ENCODE peak calls at places on chromosome 15, in four cellular contexts. R is K562, W is GM12891, A is GM12878. B is an unnamed sample.

GRCh38 chr15:85579011-85579701 is 198.8 kb downstream of the AKAP13 start:
- DNase-seq in A (no peak), W (no peak), R (no peak), B (no peak)

GRCh38 chr15:37142371-37142770 is 42.0 kb upstream of the MEIS2 start:
- DNase-seq in W (no peak), R (no peak), A (no peak), B (no peak)

GRCh38 chr15:53837263-53837662 is 77.8 kb upstream of the WDR72 start:
- DNase-seq in R (no peak), W (no peak), A (no peak), B (no peak)

GRCh38 chr15:41105348-41106334 is 10.4 kb downstream of the INO80 start:
- DNase-seq in A (no peak), R (no peak), W (no peak), B (no peak)

GRCh38 chr15:31035610-31036009 is 44.2 kb upstream of the MTMR10 start:
- DNase-seq in R (no peak), W (no peak), A (no peak), B (no peak)

GRCh38 chr15:101264911-101265641 is 12.2 kb downstream of the SELENOS start:
- DNase-seq in R (no peak), A (peak; percentile 88), W (no peak), B (no peak)

GRCh38 chr15:60414016-60414682 is 16.4 kb upstream of the ANXA2 start:
- DNase-seq in W (no peak), A (no peak), R (no peak), B (no peak)

GRCh38 chr15:70539912-70540520 is 223.3 kb downstream of the UACA start:
- DNase-seq in A (no peak), W (no peak), R (no peak), B (no peak)

GRCh38 chr15:100918690-100919480 is at the start of gene LRRK1:
- DNase-seq in R (peak; percentile 58), A (no peak), W (no peak), B (no peak)

GRCh38 chr15:50148362-50148963 is 29.4 kb upstream of the ATP8B4 start:
- DNase-seq in W (no peak), R (peak; percentile 31), A (no peak), B (no peak)

GRCh38 chr15:48887144-48887543 is 9.2 kb downstream of the EID1 start:
- DNase-seq in W (no peak), R (no peak), A (no peak), B (no peak)

GRCh38 chr15:93454788-93455187 is 365.8 kb upstream of the RGMA start:
- DNase-seq in R (no peak), W (no peak), A (no peak), B (no peak)

GRCh38 chr15:87986786-87987185 is 269.8 kb downstream of the NTRK3 start:
- DNase-seq in A (no peak), R (no peak), W (no peak), B (no peak)

GRCh38 chr15:42056934-42057743 is 36.3 kb upstream of the PLA2G4E start:
- DNase-seq in W (peak; percentile 45), A (no peak), R (peak; percentile 69), B (peak; percentile 77)

GRCh38 chr15:59522988-59523461 is 85.0 kb downstream of the FAM81A start:
- DNase-seq in A (no peak), R (no peak), W (no peak), B (no peak)

GRCh38 chr15:66722757-66723540 is 20.9 kb downstream of the SMAD6 start:
- DNase-seq in A (no peak), R (no peak), W (no peak), B (no peak)

GRCh38 chr15:25170113-25170731 is 215.4 kb downstream of the SNRPN start:
- DNase-seq in W (no peak), R (no peak), A (no peak), B (no peak)

GRCh38 chr15:63906266-63906584 is 72.5 kb upstream of the HERC1 start:
- DNase-seq in A (no peak), R (no peak), W (no peak), B (no peak)

GRCh38 chr15:88375234-88375926 is 91.8 kb downstream of the MRPL46 start:
- DNase-seq in W (no peak), R (no peak), A (no peak), B (no peak)

GRCh38 chr15:47768730-47769129 is 51.4 kb downstream of the SEMA6D start:
- DNase-seq in W (no peak), R (no peak), A (no peak), B (no peak)
- TF ChIP-seq SPI1 in W (no peak), R (no peak), A (no peak), B (no peak)

GRCh38 chr15:77840962-77841361 is 208.2 kb upstream of the LINGO1 start:
- DNase-seq in R (no peak), A (no peak), W (no peak), B (no peak)

GRCh38 chr15:77838595-77838994 is 205.9 kb upstream of the LINGO1 start:
- DNase-seq in W (no peak), A (no peak), R (no peak), B (no peak)

GRCh38 chr15:77841376-77841775 is 208.7 kb upstream of the LINGO1 start:
- DNase-seq in W (no peak), R (no peak), A (no peak), B (no peak)

GRCh38 chr15:77839431-77839830 is 206.7 kb upstream of the LINGO1 start:
- DNase-seq in R (no peak), A (no peak), W (no peak), B (no peak)

GRCh38 chr15:77839970-77840609 is 207.4 kb upstream of the LINGO1 start:
- DNase-seq in R (no peak), A (no peak), W (no peak), B (no peak)
- TF ChIP-seq SPI1 in R (no peak), A (no peak), W (no peak), B (no peak)

DNA sequence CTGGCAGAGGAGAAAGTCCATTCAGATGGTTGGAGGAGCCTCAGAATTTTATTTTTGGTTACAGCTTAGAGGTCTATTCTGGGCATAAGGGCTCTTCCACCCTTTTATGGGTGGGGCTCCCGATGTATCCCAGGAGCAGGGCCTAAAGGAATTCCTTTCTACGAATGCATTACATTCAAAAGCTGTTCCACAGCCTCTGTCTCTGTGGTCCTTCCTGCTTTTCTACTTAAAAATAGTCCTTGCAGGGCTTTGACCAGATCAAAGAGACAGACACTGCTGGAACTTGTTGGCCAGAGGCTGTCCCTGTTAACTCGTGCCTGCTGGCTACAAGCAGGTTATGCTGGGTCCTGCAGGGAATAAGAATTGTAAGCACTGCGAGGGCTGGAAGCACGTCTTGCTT is 14.4 kb upstream of the NOX5 start:
- DNase-seq in A (no peak), R (no peak), W (no peak), B (no peak)
- TF ChIP-seq SPI1 in A (no peak), R (no peak), W (no peak), B (no peak)

GRCh38 chr15:80735344-80735743 is 40.2 kb downstream of the ABHD17C start:
- DNase-seq in W (no peak), R (no peak), A (no peak), B (no peak)
- TF ChIP-seq SPI1 in W (no peak), R (no peak), A (no peak), B (no peak)

B was measured in HL-60.